ENCODE peak calls at places on chromosomes 16 and 17, in four cellular contexts. One of them, this sample, is unnamed.

GRCh38 chr17:63193827-63194226 is 227.8 kb downstream of the TANC2 start:
- DNase-seq in pancreas: no peak
- DNase-seq in astrocyte of the cerebellum: no peak
- DNase-seq in ascending aorta: no peak
- DNase-seq in this sample: no peak

GRCh38 chr17:39651908-39652634 is 13.1 kb upstream of the TCAP start:
- DNase-seq in pancreas: no peak
- DNase-seq in astrocyte of the cerebellum: no peak
- DNase-seq in ascending aorta: no peak
- DNase-seq in this sample: no peak

GRCh38 chr17:17350491-17351355 is 47.5 kb downstream of the NT5M start:
- DNase-seq in pancreas: peak
- DNase-seq in astrocyte of the cerebellum: no peak
- DNase-seq in ascending aorta: no peak
- DNase-seq in this sample: peak

GRCh38 chr17:64574646-64575045 is 67.9 kb downstream of the CEP95 start:
- DNase-seq in pancreas: no peak
- DNase-seq in astrocyte of the cerebellum: no peak
- DNase-seq in ascending aorta: no peak
- DNase-seq in this sample: no peak

GRCh38 chr16:50617630-50618184 is 63.4 kb downstream of the SNX20 start:
- DNase-seq in pancreas: no peak
- DNase-seq in astrocyte of the cerebellum: no peak
- DNase-seq in ascending aorta: no peak
- DNase-seq in this sample: no peak

GRCh38 chr16:89060207-89060794 is 33.4 kb upstream of the ACSF3 start:
- DNase-seq in pancreas: no peak
- DNase-seq in astrocyte of the cerebellum: no peak
- DNase-seq in ascending aorta: no peak
- DNase-seq in this sample: no peak

GRCh38 chr17:63693411-63694113 is 6.4 kb downstream of the LIMD2 start:
- DNase-seq in pancreas: peak
- DNase-seq in astrocyte of the cerebellum: no peak
- DNase-seq in ascending aorta: no peak
- DNase-seq in this sample: no peak

GRCh38 chr16:19375561-19376158 is 42.0 kb upstream of the TMC5 start:
- DNase-seq in pancreas: no peak
- DNase-seq in astrocyte of the cerebellum: peak
- DNase-seq in ascending aorta: no peak
- DNase-seq in this sample: peak

GRCh38 chr17:40563371-40564052 is 1.8 kb downstream of the CCR7 start:
- DNase-seq in pancreas: peak
- DNase-seq in astrocyte of the cerebellum: no peak
- DNase-seq in ascending aorta: no peak
- DNase-seq in this sample: no peak

GRCh38 chr16:2040031-2040430 is 7.6 kb downstream of the NTHL1 start:
- DNase-seq in pancreas: peak
- DNase-seq in astrocyte of the cerebellum: no peak
- DNase-seq in ascending aorta: no peak
- DNase-seq in this sample: no peak

GRCh38 chr16:88561485-88562369 is 8.5 kb upstream of the ZC3H18 start:
- DNase-seq in pancreas: no peak
- DNase-seq in astrocyte of the cerebellum: peak
- DNase-seq in ascending aorta: no peak
- DNase-seq in this sample: peak

GRCh38 chr16:56481468-56482112 is 30.2 kb downstream of the OGFOD1 start:
- DNase-seq in pancreas: no peak
- DNase-seq in astrocyte of the cerebellum: peak
- DNase-seq in ascending aorta: no peak
- DNase-seq in this sample: peak

GRCh38 chr16:11147033-11147848 is 108.8 kb downstream of the SOCS1 start:
- DNase-seq in pancreas: no peak
- DNase-seq in astrocyte of the cerebellum: no peak
- DNase-seq in ascending aorta: no peak
- DNase-seq in this sample: no peak

GRCh38 chr17:79192503-79193500 is 118.2 kb downstream of the ENGASE start:
- DNase-seq in pancreas: no peak
- DNase-seq in astrocyte of the cerebellum: peak
- DNase-seq in ascending aorta: no peak
- DNase-seq in this sample: peak

GRCh38 chr17:44916781-44917241 is 1.5 kb upstream of the GFAP start:
- DNase-seq in pancreas: peak
- DNase-seq in astrocyte of the cerebellum: no peak
- DNase-seq in ascending aorta: no peak
- DNase-seq in this sample: peak
- TF ChIP-seq CTCF in pancreas: no peak
- TF ChIP-seq CTCF in astrocyte of the cerebellum: peak
- TF ChIP-seq CTCF in ascending aorta: no peak
- TF ChIP-seq CTCF in this sample: no peak

GRCh38 chr17:58081641-58082340 is 1.4 kb upstream of the DYNLL2 start:
- DNase-seq in pancreas: no peak
- DNase-seq in astrocyte of the cerebellum: no peak
- DNase-seq in ascending aorta: no peak
- DNase-seq in this sample: no peak
- H3K4me3 ChIP-seq in pancreas: no peak
- H3K4me3 ChIP-seq in astrocyte of the cerebellum: no peak
- H3K4me3 ChIP-seq in ascending aorta: no peak
- H3K4me3 ChIP-seq in this sample: no peak

DNA sequence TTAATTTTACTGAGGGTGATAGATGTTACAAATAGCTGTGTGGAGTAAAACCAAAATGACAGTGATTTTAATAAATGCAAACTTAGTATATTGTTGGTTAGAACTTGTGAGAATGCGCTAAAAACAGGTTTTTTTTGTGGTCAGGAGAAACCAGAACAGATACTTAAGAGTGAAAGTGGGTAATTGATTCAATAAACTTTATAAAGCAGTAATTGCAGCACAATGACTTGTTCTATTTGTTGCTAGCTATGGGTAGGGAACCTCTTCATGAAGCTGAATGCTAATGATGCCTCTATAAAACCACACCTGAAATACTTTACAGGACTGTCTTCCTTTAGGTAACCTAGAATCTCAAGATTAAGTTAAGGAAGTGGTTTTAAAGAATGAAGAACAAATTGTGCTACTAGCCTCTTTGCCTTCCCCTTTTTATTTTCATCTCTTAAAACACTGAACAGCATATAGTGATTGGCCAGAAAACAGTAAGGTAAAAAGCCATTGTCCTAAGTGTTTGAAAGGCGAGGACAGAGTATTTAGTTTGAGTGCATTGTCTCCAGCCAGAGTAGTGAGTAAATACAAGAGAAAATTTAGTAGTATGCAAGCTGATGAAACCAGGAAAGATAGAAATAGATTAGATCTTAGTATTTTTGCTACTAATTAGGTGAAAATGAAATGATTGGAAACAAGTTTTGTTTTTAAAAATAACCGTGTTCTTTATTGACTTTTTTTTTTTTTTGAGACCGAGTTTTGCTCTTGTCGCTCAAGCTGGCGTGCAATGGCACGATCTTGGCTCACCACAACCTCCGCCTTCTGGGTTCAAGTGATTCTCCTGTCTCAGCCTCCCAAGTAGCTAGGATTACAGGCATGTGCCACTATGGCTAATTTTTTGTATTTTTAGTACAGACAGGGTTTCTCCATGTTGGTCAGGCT is 6.0 kb downstream of the GGNBP2 start:
- DNase-seq in pancreas: no peak
- DNase-seq in astrocyte of the cerebellum: no peak
- DNase-seq in ascending aorta: no peak
- DNase-seq in this sample: no peak
- TF ChIP-seq CTCF in pancreas: no peak
- TF ChIP-seq CTCF in astrocyte of the cerebellum: no peak
- TF ChIP-seq CTCF in ascending aorta: no peak
- TF ChIP-seq CTCF in this sample: no peak

DNA sequence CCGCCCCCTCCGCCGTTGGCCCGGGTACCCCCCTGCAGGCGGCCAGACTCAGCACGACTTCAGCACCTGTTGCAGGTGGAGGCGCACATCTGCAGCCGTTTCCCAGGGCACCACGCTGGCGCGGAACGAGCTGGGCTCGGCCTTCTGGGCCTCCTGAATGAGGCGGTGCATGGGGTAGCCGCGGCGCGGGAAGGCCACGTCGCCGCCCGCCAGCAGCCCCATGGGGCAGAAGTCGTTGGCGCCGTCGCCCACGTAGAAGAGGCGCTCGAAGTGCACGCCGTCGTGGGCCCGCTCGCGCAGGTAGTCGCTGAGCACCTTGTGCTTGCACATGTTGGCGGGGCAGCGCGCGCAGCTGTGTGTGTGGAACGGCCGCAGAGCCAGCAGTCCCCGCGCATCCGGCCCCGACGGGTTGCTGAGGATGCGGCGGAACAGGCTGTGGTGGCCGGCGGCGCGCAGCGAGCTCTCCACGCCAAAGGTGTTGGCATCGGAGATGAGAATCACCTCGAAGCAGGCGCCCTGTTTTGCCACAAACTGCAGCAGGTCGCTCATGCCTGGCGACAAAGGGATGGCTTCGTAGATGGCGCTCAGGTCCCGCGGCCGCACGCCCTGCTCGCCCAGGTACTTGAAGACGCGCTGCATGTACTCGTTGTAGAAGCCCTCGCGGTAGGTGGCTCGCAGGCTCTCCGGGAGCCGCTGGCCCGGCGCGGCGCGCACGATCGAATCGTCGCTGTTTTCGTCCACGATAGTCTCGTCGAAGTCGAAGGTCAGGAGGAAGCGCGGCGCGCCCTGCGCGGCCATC is 6.2 kb downstream of the PHOSPHO1 start:
- DNase-seq in pancreas: peak
- DNase-seq in astrocyte of the cerebellum: no peak
- DNase-seq in ascending aorta: no peak
- DNase-seq in this sample: peak
- H3K4me3 ChIP-seq in pancreas: no peak
- H3K4me3 ChIP-seq in astrocyte of the cerebellum: no peak
- H3K4me3 ChIP-seq in ascending aorta: peak
- H3K4me3 ChIP-seq in this sample: no peak

GRCh38 chr16:24995469-24995868 is 19.7 kb downstream of the ARHGAP17 start:
- DNase-seq in pancreas: no peak
- DNase-seq in astrocyte of the cerebellum: no peak
- DNase-seq in ascending aorta: no peak
- DNase-seq in this sample: no peak
- TF ChIP-seq CTCF in pancreas: no peak
- TF ChIP-seq CTCF in astrocyte of the cerebellum: no peak
- TF ChIP-seq CTCF in ascending aorta: no peak
- TF ChIP-seq CTCF in this sample: no peak

GRCh38 chr16:67963325-67964321 is 4.8 kb downstream of the SLC12A4 start:
- DNase-seq in pancreas: peak
- DNase-seq in astrocyte of the cerebellum: no peak
- DNase-seq in ascending aorta: no peak
- DNase-seq in this sample: peak

GRCh38 chr16:67962135-67962534 is 6.3 kb downstream of the SLC12A4 start:
- DNase-seq in pancreas: no peak
- DNase-seq in astrocyte of the cerebellum: no peak
- DNase-seq in ascending aorta: no peak
- DNase-seq in this sample: no peak

GRCh38 chr16:67959930-67960329 is 8.5 kb downstream of the SLC12A4 start:
- DNase-seq in pancreas: no peak
- DNase-seq in astrocyte of the cerebellum: no peak
- DNase-seq in ascending aorta: no peak
- DNase-seq in this sample: no peak

GRCh38 chr16:67959520-67959919 is 8.9 kb downstream of the SLC12A4 start:
- DNase-seq in pancreas: no peak
- DNase-seq in astrocyte of the cerebellum: no peak
- DNase-seq in ascending aorta: no peak
- DNase-seq in this sample: peak

GRCh38 chr16:67961551-67961957 is 6.9 kb downstream of the SLC12A4 start:
- DNase-seq in pancreas: peak
- DNase-seq in astrocyte of the cerebellum: no peak
- DNase-seq in ascending aorta: no peak
- DNase-seq in this sample: no peak
- H3K4me3 ChIP-seq in pancreas: no peak
- H3K4me3 ChIP-seq in astrocyte of the cerebellum: no peak
- H3K4me3 ChIP-seq in ascending aorta: no peak
- H3K4me3 ChIP-seq in this sample: no peak

GRCh38 chr16:27083861-27084261 is 17.1 kb downstream of the C16orf82 start:
- DNase-seq in pancreas: no peak
- DNase-seq in astrocyte of the cerebellum: no peak
- DNase-seq in ascending aorta: no peak
- DNase-seq in this sample: no peak
- TF ChIP-seq CTCF in pancreas: no peak
- TF ChIP-seq CTCF in astrocyte of the cerebellum: no peak
- TF ChIP-seq CTCF in ascending aorta: no peak
- TF ChIP-seq CTCF in this sample: no peak

GRCh38 chr16:29662729-29663019 is 373 bp upstream of the SPN start:
- DNase-seq in pancreas: no peak
- DNase-seq in astrocyte of the cerebellum: no peak
- DNase-seq in ascending aorta: no peak
- DNase-seq in this sample: no peak
- H3K4me3 ChIP-seq in pancreas: no peak
- H3K4me3 ChIP-seq in astrocyte of the cerebellum: no peak
- H3K4me3 ChIP-seq in ascending aorta: no peak
- H3K4me3 ChIP-seq in this sample: no peak

This sample was measured in foreskin fibroblast.